ENCODE peak calls at places on chromosomes 4 and X, in five cellular contexts. Q is ecto neural progenitor cell; H is NCI-H146; S is Right ventricle myocardium superior; N is activated CD8-positive, alpha-beta T cell treated with anti-CD3 and anti-CD28 coated beads for 36 hours. M is an unnamed sample.

GRCh38 chr4:90328558-90328957 is 201.4 kb downstream of the CCSER1 start:
- DNase-seq in Q (peak; percentile 58), H (no peak), S (peak; percentile 54), N (no peak), M (no peak)

GRCh38 chr4:126346654-126347053 is 1031.9 kb downstream of the FAT4 start:
- DNase-seq in Q (no peak), H (no peak), S (no peak), N (no peak), M (no peak)

GRCh38 chr4:3202836-3203820 is 45.8 kb upstream of the MSANTD1 start:
- DNase-seq in Q (no peak), H (no peak), S (no peak), N (peak; percentile 68), M (no peak)

GRCh38 chr4:94352996-94353395 is 10.4 kb upstream of the HPGDS start:
- DNase-seq in Q (no peak), H (no peak), S (no peak), N (no peak), M (no peak)

GRCh38 chr4:98509641-98510170 is 148.7 kb downstream of the TSPAN5 start:
- DNase-seq in Q (no peak), H (no peak), S (no peak), N (no peak), M (no peak)

GRCh38 chrX:139077303-139078131 is 366.0 kb upstream of the FGF13 start:
- DNase-seq in Q (no peak), H (no peak), S (no peak), N (no peak), M (no peak)

GRCh38 chrX:11100281-11101035 is 10.7 kb upstream of the HCCS start:
- DNase-seq in Q (peak; percentile 46), H (peak; percentile 6), S (no peak), N (no peak), M (no peak)

GRCh38 chr4:185573651-185574199 is 38.4 kb upstream of the PDLIM3 start:
- DNase-seq in Q (peak; percentile 68), H (no peak), S (no peak), N (no peak), M (peak; percentile 83)

GRCh38 chr4:125316781-125317525 is 2.2 kb downstream of the FAT4 start:
- DNase-seq in Q (peak; percentile 65), H (no peak), S (peak; percentile 63), N (no peak), M (peak; percentile 41)

GRCh38 chr4:169955521-169955920 is 70.7 kb downstream of the MFAP3L start:
- DNase-seq in Q (no peak), H (no peak), S (no peak), N (no peak), M (no peak)

GRCh38 chr4:30973993-30974392 is 253.8 kb downstream of the PCDH7 start:
- DNase-seq in Q (no peak), H (no peak), S (no peak), N (no peak), M (no peak)

M was measured in psoas muscle.